ENCODE peak calls at places on chromosomes 16 and 17, in seven cellular contexts. T is H1; W is endothelial cell of umbilical vein; H is CD8-positive, alpha-beta memory T cell; Y is sigmoid colon; X is uterus; E is left ventricle myocardium inferior. B is an unnamed sample.

GRCh38 chr17:2222901-2223616 is 80.5 kb downstream of the SMG6 start:
- DNase-seq in E (peak; percentile 75), W (peak; percentile 66), Y (peak; percentile 88), T (no peak), H (peak; percentile 71), X (peak; percentile 67), B (no peak)

GRCh38 chr17:37642706-37643105 is 540 bp downstream of the DDX52 start:
- DNase-seq in H (no peak), E (no peak), X (no peak), W (no peak), T (no peak), Y (no peak), B (no peak)

GRCh38 chr17:80705988-80706387 is 161.3 kb downstream of the RPTOR start:
- DNase-seq in W (no peak), T (no peak), E (no peak), H (no peak), Y (no peak), X (no peak), B (no peak)

GRCh38 chr17:31858647-31859486 is at the start of gene COPRS:
- DNase-seq in T (peak; percentile 82), X (peak; percentile 86), E (peak; percentile 93), H (peak; percentile 80), W (peak; percentile 78), Y (peak; percentile 96), B (peak; percentile 79)

GRCh38 chr17:1730345-1731193 is 6.1 kb downstream of the WDR81 start:
- DNase-seq in Y (peak; percentile 95), X (peak; percentile 95), H (no peak), T (no peak), W (no peak), E (peak; percentile 88), B (no peak)

GRCh38 chr17:6654816-6655731 is 3.5 kb downstream of the C17orf100 start:
- DNase-seq in W (no peak), Y (no peak), H (no peak), E (no peak), T (peak; percentile 80), X (no peak), B (no peak)

GRCh38 chr17:49549691-49550678 is 25.7 kb upstream of the NXPH3 start:
- DNase-seq in Y (no peak), T (no peak), W (no peak), E (no peak), X (no peak), H (no peak), B (no peak)

GRCh38 chr17:6780886-6781285 is 4.9 kb downstream of the FBXO39 start:
- DNase-seq in T (no peak), Y (no peak), E (no peak), X (no peak), W (no peak), H (no peak), B (no peak)

GRCh38 chr16:3542601-3543373 is 34.4 kb downstream of the NLRC3 start:
- DNase-seq in E (no peak), H (no peak), T (no peak), X (no peak), Y (no peak), W (peak; percentile 6), B (peak; percentile 28)

GRCh38 chr17:7654832-7655540 is 4.3 kb downstream of the ATP1B2 start:
- DNase-seq in Y (no peak), E (no peak), X (no peak), W (no peak), T (no peak), H (no peak), B (no peak)

GRCh38 chr17:82734987-82735866 is at the start of gene FN3K:
- DNase-seq in T (peak; percentile 85), Y (peak; percentile 92), X (peak; percentile 68), E (peak; percentile 73), H (peak; percentile 38), W (peak; percentile 64), B (peak; percentile 77)

GRCh38 chr16:81931927-81932326 is 79.3 kb downstream of the SDR42E1 start:
- DNase-seq in E (no peak), W (no peak), X (no peak), Y (no peak), H (no peak), T (no peak), B (no peak)

GRCh38 chr16:86663691-86664517 is 85.6 kb downstream of the FOXL1 start:
- DNase-seq in W (peak; percentile 39), H (no peak), T (no peak), E (no peak), Y (no peak), X (no peak), B (no peak)

GRCh38 chr16:10156111-10156510 is 26.1 kb downstream of the GRIN2A start:
- DNase-seq in W (no peak), E (no peak), H (no peak), Y (no peak), X (no peak), T (no peak), B (no peak)

GRCh38 chr16:27476240-27476639 is 73.5 kb downstream of the GTF3C1 start:
- DNase-seq in E (no peak), Y (no peak), W (no peak), T (no peak), X (no peak), H (no peak), B (no peak)

DNA sequence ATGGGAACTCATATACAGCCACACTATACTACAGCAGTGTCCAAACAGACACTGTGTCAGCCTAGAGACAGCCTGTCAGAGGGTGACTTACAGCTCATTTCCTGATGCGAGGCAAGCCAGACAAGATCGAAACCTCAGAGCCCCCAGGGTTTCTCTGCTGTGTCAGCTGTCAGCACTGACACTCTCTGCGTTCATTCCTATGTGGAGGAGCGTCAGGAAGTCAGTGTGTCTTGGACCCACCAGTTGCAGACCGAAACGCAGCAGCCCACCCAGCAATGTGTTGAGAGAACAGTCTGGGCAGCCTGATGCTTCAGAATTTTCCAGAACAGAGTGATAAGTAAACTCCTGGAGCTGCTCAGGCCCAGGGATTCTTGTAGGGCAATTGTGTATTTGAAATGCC is 20.6 kb upstream of the MAPT start:
- DNase-seq in Y (no peak), T (no peak), W (no peak), X (no peak), E (no peak), H (no peak), B (no peak)
- H3K4me3 ChIP-seq in Y (no peak overlapping the region), T (no peak overlapping the region), W (no peak overlapping the region), X (no peak overlapping the region), E (no peak overlapping the region), H (no peak overlapping the region), B (no peak overlapping the region)

GRCh38 chr17:74888440-74888839 is 5.0 kb downstream of the FADS6 start:
- DNase-seq in W (no peak), E (no peak), X (no peak), H (no peak), T (no peak), Y (no peak), B (no peak)

GRCh38 chr17:74890554-74890953 is 2.9 kb downstream of the FADS6 start:
- DNase-seq in H (no peak), Y (no peak), X (no peak), W (no peak), E (no peak), T (no peak), B (no peak)

GRCh38 chr17:74893936-74894671 is 671 bp upstream of the FADS6 start:
- DNase-seq in W (no peak), H (no peak), E (no peak), Y (no peak), X (no peak), T (no peak), B (no peak)

GRCh38 chr17:74892013-74892841 is 1.2 kb downstream of the FADS6 start:
- DNase-seq in E (no peak), H (no peak), W (no peak), Y (no peak), T (no peak), X (no peak), B (no peak)

GRCh38 chr17:74892974-74893911 is at the start of gene FADS6:
- DNase-seq in H (no peak), W (no peak), T (no peak), X (no peak), E (no peak), Y (no peak), B (peak; percentile 39)
- H3K27me3 ChIP-seq in H (peaks cover 22% of the 10 kb centered on the region), W (peaks cover 37% of the 10 kb centered on the region), T (peaks cover 41% of the 10 kb centered on the region), X (peaks cover 9% of the 10 kb centered on the region), E (peaks cover 90% of the 10 kb centered on the region), Y (peaks cover 20% of the 10 kb centered on the region), B (peaks cover 37% of the 10 kb centered on the region)

GRCh38 chr16:74305978-74306784 is 9.6 kb downstream of the PSMD7 start:
- DNase-seq in E (no peak), T (no peak), Y (no peak), X (no peak), W (no peak), H (no peak), B (no peak)

GRCh38 chr16:74304835-74305176 is 8.2 kb downstream of the PSMD7 start:
- DNase-seq in X (no peak), T (no peak), H (no peak), Y (no peak), W (no peak), E (no peak), B (no peak)

GRCh38 chr16:74304164-74304834 is 7.7 kb downstream of the PSMD7 start:
- DNase-seq in E (no peak), Y (no peak), X (no peak), H (no peak), W (no peak), T (no peak), B (no peak)

GRCh38 chr16:74307383-74307782 is 10.8 kb downstream of the PSMD7 start:
- DNase-seq in X (no peak), Y (no peak), H (no peak), T (no peak), E (no peak), W (no peak), B (no peak)

DNA sequence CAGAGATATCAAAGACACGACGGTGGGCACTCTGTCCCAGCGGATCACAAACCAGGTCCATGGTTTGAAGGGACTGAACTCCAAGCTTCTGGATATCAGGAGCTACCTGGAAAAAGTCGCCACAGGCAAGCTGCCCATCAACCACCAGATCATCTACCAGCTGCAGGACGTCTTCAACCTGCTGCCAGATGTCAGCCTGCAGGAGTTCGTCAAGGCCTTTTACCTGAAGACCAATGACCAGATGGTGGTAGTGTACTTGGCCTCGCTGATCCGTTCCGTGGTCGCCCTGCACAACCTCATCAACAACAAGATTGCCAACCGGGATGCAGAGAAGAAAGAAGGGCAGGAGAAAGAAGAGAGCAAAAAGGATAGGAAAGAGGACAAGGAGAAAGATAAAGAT is 8.7 kb downstream of the PSMD7 start:
- DNase-seq in E (no peak), H (no peak), Y (no peak), X (no peak), W (no peak), T (no peak), B (no peak)
- H3K36me3 ChIP-seq in E (peaks cover 75% of the 10 kb centered on the region), H (peaks cover 69% of the 10 kb centered on the region), Y (peaks cover 74% of the 10 kb centered on the region), X (no peaks in the 10 kb centered on the region), W (peaks cover 45% of the 10 kb centered on the region), T (peaks cover 40% of the 10 kb centered on the region), B (peaks cover 77% of the 10 kb centered on the region)

DNA sequence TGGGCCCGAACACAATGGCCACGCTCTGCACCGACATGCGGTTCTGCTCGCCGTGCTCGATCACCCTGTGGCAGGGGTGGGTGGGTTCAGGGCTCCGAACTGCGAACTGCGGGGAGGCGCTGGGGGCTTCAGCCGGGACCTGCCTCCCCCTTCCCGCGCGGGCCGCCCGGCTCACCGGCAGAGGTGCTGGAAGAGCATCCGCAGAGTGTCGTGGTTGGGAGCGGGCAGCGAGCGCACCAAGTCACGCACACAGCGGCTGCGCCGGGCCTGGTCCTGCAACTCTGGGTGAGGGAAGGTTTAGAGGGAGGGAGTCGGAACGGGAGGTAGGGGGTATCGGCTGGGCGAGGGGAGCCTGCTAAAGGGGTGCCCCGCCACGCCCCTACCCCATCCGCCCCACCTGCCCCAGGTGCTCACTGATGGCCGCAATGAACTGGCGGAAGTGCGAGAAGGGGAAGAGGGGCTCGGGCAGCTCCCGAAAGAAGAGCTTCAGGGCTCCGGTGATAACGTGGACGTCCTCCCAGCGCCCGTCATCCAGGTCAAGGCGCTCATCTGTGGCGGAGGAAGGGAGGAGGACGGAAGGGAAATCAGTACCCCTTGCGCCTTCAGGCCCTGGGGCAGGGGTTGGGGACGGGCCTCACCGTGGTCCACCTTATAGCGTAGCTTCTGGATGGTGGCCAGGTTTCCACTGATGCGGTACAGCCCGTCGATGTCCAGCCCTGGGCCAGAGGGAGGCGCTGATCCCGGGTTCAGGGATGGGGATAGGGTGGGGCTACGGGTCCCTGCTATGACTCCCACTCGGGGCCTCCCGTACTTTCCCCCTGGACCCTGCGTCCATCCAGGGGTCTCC is 36.9 kb downstream of the ARHGAP27 start:
- DNase-seq in E (no peak), H (no peak), Y (no peak), T (no peak), X (no peak), W (no peak), B (no peak)
- H3K4me3 ChIP-seq in E (peak overlapping the region; percentile 39), H (no peak overlapping the region), Y (peak overlapping the region; percentile 44), T (no peak overlapping the region), X (peak overlapping the region; percentile 14), W (no peak overlapping the region), B (no peak overlapping the region)

B was measured in HAP-1.